ENCODE peak calls at places on chromosomes 1 and 21, in four cellular contexts. One of them, this sample, is unnamed. For H3K4me1, the result is how much of the 10 kb centered on the place peaks cover.

GRCh38 chr1:156706647-156707008 is 1.2 kb upstream of the CRABP2 start:
- DNase-seq in HCT116: no peak
- DNase-seq in SK-N-SH: no peak
- DNase-seq in GM23338: peak
- DNase-seq in this sample: no peak

GRCh38 chr1:176058686-176059085 is 148.4 kb downstream of the COP1 start:
- DNase-seq in HCT116: no peak
- DNase-seq in SK-N-SH: peak
- DNase-seq in GM23338: no peak
- DNase-seq in this sample: no peak

GRCh38 chr1:45928486-45929205 is 125.2 kb downstream of the MAST2 start:
- DNase-seq in HCT116: no peak
- DNase-seq in SK-N-SH: no peak
- DNase-seq in GM23338: no peak
- DNase-seq in this sample: no peak

GRCh38 chr1:236007781-236008180 is 57.1 kb downstream of the NID1 start:
- DNase-seq in HCT116: no peak
- DNase-seq in SK-N-SH: no peak
- DNase-seq in GM23338: no peak
- DNase-seq in this sample: no peak

GRCh38 chr1:182869241-182869666 is 30.1 kb downstream of the DHX9 start:
- DNase-seq in HCT116: no peak
- DNase-seq in SK-N-SH: no peak
- DNase-seq in GM23338: peak
- DNase-seq in this sample: no peak

GRCh38 chr21:45541221-45542039 is 810 bp downstream of the SLC19A1 start:
- DNase-seq in HCT116: peak
- DNase-seq in SK-N-SH: peak
- DNase-seq in GM23338: peak
- DNase-seq in this sample: peak

GRCh38 chr21:44506279-44507255 is 33.4 kb downstream of the KRTAP10-1 start:
- DNase-seq in HCT116: no peak
- DNase-seq in SK-N-SH: no peak
- DNase-seq in GM23338: no peak
- DNase-seq in this sample: no peak

GRCh38 chr1:23343246-23344110 is 606 bp downstream of the HNRNPR start:
- DNase-seq in HCT116: no peak
- DNase-seq in SK-N-SH: no peak
- DNase-seq in GM23338: peak
- DNase-seq in this sample: no peak

GRCh38 chr1:167502719-167503452 is 15.4 kb downstream of the CD247 start:
- DNase-seq in HCT116: no peak
- DNase-seq in SK-N-SH: no peak
- DNase-seq in GM23338: peak
- DNase-seq in this sample: no peak
- H3K4me1 ChIP-seq in HCT116: under half
- H3K4me1 ChIP-seq in SK-N-SH: under half
- H3K4me1 ChIP-seq in GM23338: under half
- H3K4me1 ChIP-seq in this sample: under half

DNA sequence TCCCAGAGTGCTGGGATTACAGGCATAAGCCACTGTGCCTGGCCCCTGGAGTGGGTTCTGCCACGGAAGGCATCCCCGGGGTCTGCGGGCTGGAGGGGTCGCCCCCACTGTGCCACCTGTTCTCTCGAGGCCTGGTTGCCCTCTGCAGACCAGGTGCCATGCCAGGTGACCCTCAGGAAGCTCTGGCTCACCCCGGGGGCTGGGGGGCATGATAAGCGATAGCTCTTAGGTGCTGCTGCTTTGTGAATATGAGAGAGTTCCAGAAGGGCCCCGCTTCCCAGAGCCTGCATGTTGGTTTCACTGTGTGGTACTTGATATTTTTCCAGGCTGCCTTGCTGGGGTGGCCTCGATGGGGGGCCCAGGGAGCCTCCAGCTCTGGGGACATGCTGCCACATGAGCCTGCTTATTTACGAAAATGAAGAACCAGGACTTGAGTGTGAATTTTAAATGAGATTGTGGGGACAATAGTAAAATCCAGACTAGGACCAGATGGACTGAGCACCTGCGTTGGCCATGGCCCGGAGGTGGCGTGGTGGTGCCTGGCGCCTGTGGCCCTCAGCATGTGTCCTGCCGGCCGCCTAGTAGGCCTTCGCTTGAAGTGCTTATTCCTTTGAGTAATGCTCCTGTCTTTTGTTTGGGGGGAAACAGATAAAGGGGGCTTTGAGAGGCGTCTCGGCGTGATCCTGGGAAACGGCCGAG is 7.3 kb downstream of the SKI start:
- DNase-seq in HCT116: no peak
- DNase-seq in SK-N-SH: no peak
- DNase-seq in GM23338: no peak
- DNase-seq in this sample: no peak
- H3K4me1 ChIP-seq in HCT116: under half
- H3K4me1 ChIP-seq in SK-N-SH: under half
- H3K4me1 ChIP-seq in GM23338: under half
- H3K4me1 ChIP-seq in this sample: under half

DNA sequence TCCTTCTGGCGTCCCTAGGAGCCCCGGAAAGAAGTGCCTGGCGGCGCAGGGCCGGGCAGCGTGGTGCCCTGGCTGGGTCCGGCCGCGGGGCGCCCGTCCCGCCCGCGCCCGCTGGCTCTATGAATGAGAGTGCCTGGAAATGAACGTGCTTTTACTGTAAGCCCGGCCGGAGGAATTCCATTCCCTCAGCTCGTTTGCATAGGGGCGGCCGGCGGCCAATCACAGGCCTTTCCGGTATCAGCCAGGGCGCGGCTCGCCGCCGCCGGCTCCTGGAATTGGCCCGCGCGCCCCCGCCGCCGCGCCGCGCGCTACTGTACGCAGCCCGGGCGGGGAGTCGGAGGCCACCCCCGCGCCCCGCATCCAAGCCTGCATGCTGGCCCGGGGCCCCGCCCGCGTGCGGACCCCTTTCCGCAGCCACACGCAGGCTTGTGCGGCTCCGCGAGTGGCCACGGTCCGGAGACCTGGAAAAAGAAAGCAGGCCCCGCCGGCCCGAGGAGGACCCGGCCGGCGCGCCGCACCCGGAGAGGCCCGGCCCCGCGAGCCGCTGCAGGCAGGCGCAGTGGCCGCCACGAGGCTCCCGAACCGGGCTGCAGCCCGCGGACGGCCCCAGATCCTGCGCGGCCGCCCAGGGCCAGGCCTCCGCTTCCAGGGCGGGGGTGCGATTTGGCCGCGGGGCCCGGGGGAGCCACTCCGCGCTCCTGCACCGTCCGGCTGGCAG is 160.4 kb downstream of the RUNX1 start:
- DNase-seq in HCT116: peak
- DNase-seq in SK-N-SH: peak
- DNase-seq in GM23338: peak
- DNase-seq in this sample: peak
- H3K4me1 ChIP-seq in HCT116: under half
- H3K4me1 ChIP-seq in SK-N-SH: under half
- H3K4me1 ChIP-seq in GM23338: under half
- H3K4me1 ChIP-seq in this sample: under half

DNA sequence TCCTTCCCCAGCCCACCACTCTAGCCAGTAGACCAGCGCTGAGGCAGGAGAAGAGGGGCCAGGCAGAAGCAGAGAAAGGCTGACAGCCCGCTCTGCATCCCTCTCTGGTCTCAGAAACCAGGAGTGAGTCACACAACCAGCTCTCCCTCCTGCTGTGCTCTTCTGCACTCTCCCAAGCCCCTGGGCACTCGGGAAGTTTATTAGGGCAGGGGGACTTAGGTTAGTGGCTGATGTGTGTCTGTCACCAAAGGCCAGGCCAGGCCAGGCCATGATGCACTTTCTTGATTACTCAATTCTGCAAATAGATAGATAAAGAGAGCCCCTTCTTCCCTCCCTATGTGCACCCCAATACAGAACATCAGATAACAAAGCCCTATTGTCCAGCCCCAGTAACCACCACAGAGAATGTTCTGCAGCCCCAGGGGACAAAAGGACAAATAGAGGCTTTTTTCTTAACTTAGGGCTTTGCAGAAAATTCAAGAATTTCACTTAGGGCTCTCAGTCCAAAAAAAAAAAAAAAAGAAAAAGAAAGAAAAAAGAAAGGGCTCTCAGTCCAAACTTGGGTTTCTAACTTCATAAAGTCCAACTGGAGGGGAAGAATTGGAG is 52.9 kb upstream of the CNTN2 start:
- DNase-seq in HCT116: no peak
- DNase-seq in SK-N-SH: no peak
- DNase-seq in GM23338: no peak
- DNase-seq in this sample: no peak
- H3K4me1 ChIP-seq in HCT116: under half
- H3K4me1 ChIP-seq in SK-N-SH: under half
- H3K4me1 ChIP-seq in GM23338: under half
- H3K4me1 ChIP-seq in this sample: under half

DNA sequence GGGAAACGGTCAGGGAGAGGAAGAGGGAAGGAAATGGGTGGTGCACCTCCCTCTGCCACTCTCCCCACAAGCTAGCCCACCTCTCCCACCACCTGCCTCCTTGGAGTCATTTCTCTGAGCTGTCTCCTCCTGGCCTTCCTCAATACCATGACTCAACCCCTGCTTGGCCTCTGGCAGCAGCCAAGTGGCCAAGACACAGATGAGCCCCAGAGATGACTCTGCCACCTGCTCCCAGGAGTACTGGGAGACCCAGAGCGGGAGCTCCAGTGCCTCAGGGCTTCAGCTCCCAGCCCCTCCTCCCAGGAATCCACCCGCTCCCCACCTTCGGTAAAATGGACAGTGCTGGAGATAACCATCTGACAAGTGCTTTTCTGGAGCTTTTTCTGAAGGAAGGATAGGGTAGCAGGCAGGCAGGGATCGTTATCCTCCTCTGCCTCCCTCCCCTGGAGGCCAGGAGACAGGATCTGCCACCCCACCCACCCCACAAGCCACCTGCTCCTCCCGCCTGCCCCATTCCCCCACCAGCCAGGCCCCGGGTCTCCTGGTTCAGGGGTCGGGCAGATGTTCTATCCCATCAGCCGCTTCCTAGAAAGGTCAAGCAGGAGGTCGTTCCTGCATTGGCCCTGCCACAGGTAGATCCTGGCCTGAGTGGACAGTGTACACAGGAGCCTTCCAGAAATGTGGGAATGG is 2.5 kb downstream of the S100A16 start:
- DNase-seq in HCT116: no peak
- DNase-seq in SK-N-SH: no peak
- DNase-seq in GM23338: no peak
- DNase-seq in this sample: no peak
- H3K4me1 ChIP-seq in HCT116: half or more
- H3K4me1 ChIP-seq in SK-N-SH: under half
- H3K4me1 ChIP-seq in GM23338: under half
- H3K4me1 ChIP-seq in this sample: under half

GRCh38 chr1:94302960-94303359 is 65.6 kb upstream of the ARHGAP29 start:
- DNase-seq in HCT116: no peak
- DNase-seq in SK-N-SH: no peak
- DNase-seq in GM23338: no peak
- DNase-seq in this sample: no peak
- H3K4me1 ChIP-seq in HCT116: half or more
- H3K4me1 ChIP-seq in SK-N-SH: under half
- H3K4me1 ChIP-seq in GM23338: under half
- H3K4me1 ChIP-seq in this sample: under half

GRCh38 chr1:64955093-64956066 is 11.0 kb downstream of the JAK1 start:
- DNase-seq in HCT116: no peak
- DNase-seq in SK-N-SH: no peak
- DNase-seq in GM23338: peak
- DNase-seq in this sample: peak

GRCh38 chr1:64953241-64953640 is 13.1 kb downstream of the JAK1 start:
- DNase-seq in HCT116: no peak
- DNase-seq in SK-N-SH: no peak
- DNase-seq in GM23338: no peak
- DNase-seq in this sample: no peak

GRCh38 chr1:64950284-64950809 is 16.0 kb downstream of the JAK1 start:
- DNase-seq in HCT116: no peak
- DNase-seq in SK-N-SH: no peak
- DNase-seq in GM23338: no peak
- DNase-seq in this sample: no peak

GRCh38 chr1:64948905-64949833 is 17.2 kb downstream of the JAK1 start:
- DNase-seq in HCT116: peak
- DNase-seq in SK-N-SH: no peak
- DNase-seq in GM23338: peak
- DNase-seq in this sample: no peak

GRCh38 chr1:64952055-64952699 is 14.2 kb downstream of the JAK1 start:
- DNase-seq in HCT116: no peak
- DNase-seq in SK-N-SH: no peak
- DNase-seq in GM23338: no peak
- DNase-seq in this sample: no peak
- H3K4me1 ChIP-seq in HCT116: under half
- H3K4me1 ChIP-seq in SK-N-SH: under half
- H3K4me1 ChIP-seq in GM23338: under half
- H3K4me1 ChIP-seq in this sample: under half

GRCh38 chr1:116290920-116291465 is 82.1 kb upstream of the ATP1A1 start:
- DNase-seq in HCT116: no peak
- DNase-seq in SK-N-SH: no peak
- DNase-seq in GM23338: no peak
- DNase-seq in this sample: no peak
- H3K4me1 ChIP-seq in HCT116: under half
- H3K4me1 ChIP-seq in SK-N-SH: under half
- H3K4me1 ChIP-seq in GM23338: under half
- H3K4me1 ChIP-seq in this sample: under half

GRCh38 chr1:44811234-44811633 is 2.9 kb downstream of the BTBD19 start:
- DNase-seq in HCT116: no peak
- DNase-seq in SK-N-SH: no peak
- DNase-seq in GM23338: no peak
- DNase-seq in this sample: no peak

GRCh38 chr1:44811714-44812151 is 3.4 kb downstream of the BTBD19 start:
- DNase-seq in HCT116: no peak
- DNase-seq in SK-N-SH: peak
- DNase-seq in GM23338: no peak
- DNase-seq in this sample: no peak

GRCh38 chr1:44808938-44809917 is 905 bp downstream of the BTBD19 start:
- DNase-seq in HCT116: no peak
- DNase-seq in SK-N-SH: no peak
- DNase-seq in GM23338: no peak
- DNase-seq in this sample: peak

GRCh38 chr1:44808063-44808937 is at the start of gene BTBD19:
- DNase-seq in HCT116: no peak
- DNase-seq in SK-N-SH: peak
- DNase-seq in GM23338: peak
- DNase-seq in this sample: peak

DNA sequence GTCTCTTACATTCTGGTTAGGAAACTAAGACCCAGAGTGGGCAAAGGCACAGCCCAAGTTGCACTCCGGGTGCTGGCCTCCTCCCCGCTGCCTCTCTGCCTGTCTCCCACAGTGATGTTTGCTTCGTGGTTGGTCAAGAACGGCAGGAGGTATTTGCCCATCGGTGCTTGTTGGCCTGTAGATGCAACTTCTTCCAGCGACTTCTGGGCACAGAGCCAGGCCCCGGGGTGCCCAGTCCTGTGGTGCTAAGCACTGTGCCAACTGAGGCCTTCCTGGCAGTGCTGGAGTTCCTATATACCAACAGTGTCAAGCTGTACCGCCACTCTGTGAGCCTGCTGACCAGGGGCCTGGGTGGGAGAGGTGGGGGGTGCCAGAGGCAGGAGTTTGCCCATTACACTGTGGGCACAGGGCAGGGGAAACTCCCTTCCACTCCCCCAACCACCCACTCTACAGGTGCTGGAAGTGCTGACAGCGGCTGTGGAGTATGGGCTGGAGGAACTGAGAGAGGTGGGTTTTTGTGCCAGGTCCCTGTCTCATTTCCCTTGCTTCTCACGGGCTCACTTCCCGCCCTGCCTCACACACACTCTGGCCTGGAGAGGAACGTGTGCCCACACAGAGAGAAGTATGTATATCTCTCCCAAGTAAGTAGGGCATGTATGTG is 1.9 kb downstream of the BTBD19 start:
- DNase-seq in HCT116: no peak
- DNase-seq in SK-N-SH: no peak
- DNase-seq in GM23338: no peak
- DNase-seq in this sample: peak
- H3K4me1 ChIP-seq in HCT116: half or more
- H3K4me1 ChIP-seq in SK-N-SH: half or more
- H3K4me1 ChIP-seq in GM23338: under half
- H3K4me1 ChIP-seq in this sample: half or more